ENCODE peak calls at places on chromosomes 6 and 20, in four cellular contexts. Q is activated B cell treated with CpG ODN at 0.5 μM for 24 hours, V is sciatic nerve, M is mucosa of descending colon. H is an unnamed sample.

GRCh38 chr6:94658929-94659328 is 918.4 kb upstream of the MANEA start:
- DNase-seq in Q (no peak), V (no peak), M (no peak), H (no peak)

GRCh38 chr20:23647346-23647745 is 9.6 kb upstream of the CST3 start:
- DNase-seq in Q (no peak), V (no peak), M (no peak), H (no peak)

GRCh38 chr6:146551545-146551944 is 7.9 kb downstream of the RAB32 start:
- DNase-seq in Q (no peak), V (no peak), M (no peak), H (no peak)

GRCh38 chr6:89347825-89348224 is 4.7 kb downstream of the UBE2J1 start:
- DNase-seq in Q (no peak), V (no peak), M (no peak), H (no peak)

GRCh38 chr20:33093582-33093981 is 14.1 kb downstream of the BPIFB4 start:
- DNase-seq in Q (no peak), V (no peak), M (no peak), H (no peak)

GRCh38 chr6:162728177-162728571 is 400 bp downstream of the PACRG start:
- DNase-seq in Q (no peak), V (no peak), M (no peak), H (no peak)

GRCh38 chr6:160505970-160506369 is 157.8 kb downstream of the SLC22A3 start:
- DNase-seq in Q (no peak), V (no peak), M (no peak), H (no peak)

GRCh38 chr6:15171026-15171425 is 74.8 kb upstream of the JARID2 start:
- DNase-seq in Q (no peak), V (no peak), M (no peak), H (no peak)

GRCh38 chr6:137883400-137883888 is 16.4 kb downstream of the TNFAIP3 start:
- DNase-seq in Q (no peak), V (no peak), M (no peak), H (peak)

GRCh38 chr6:25889877-25890853 is 16.1 kb upstream of the SLC17A3 start:
- DNase-seq in Q (no peak), V (no peak), M (no peak), H (no peak)

GRCh38 chr20:24657211-24657610 is 187.8 kb downstream of the SYNDIG1 start:
- DNase-seq in Q (no peak), V (no peak), M (no peak), H (no peak)

GRCh38 chr6:82705579-82705978 is 342.0 kb downstream of the TPBG start:
- DNase-seq in Q (no peak), V (no peak), M (no peak), H (no peak)

GRCh38 chr20:24309596-24309995 is 159.8 kb upstream of the SYNDIG1 start:
- DNase-seq in Q (no peak), V (no peak), M (no peak), H (no peak)

GRCh38 chr6:3341467-3341866 is 82.7 kb downstream of the PSMG4 start:
- DNase-seq in Q (no peak), V (no peak), M (no peak), H (no peak)

GRCh38 chr20:7673841-7674240 is 266.4 kb downstream of the HAO1 start:
- DNase-seq in Q (no peak), V (no peak), M (no peak), H (no peak)

GRCh38 chr6:152821525-152821924 is 70.9 kb downstream of the VIP start:
- DNase-seq in Q (no peak), V (no peak), M (no peak), H (no peak)

GRCh38 chr6:88982720-88983119 is 19.3 kb upstream of the RNGTT start:
- DNase-seq in Q (no peak), V (no peak), M (no peak), H (no peak)

GRCh38 chr6:30884521-30885480 is 482 bp downstream of the DDR1 start:
- DNase-seq in Q (peak), V (peak), M (peak), H (peak)

GRCh38 chr20:46027245-46027853 is 1.7 kb upstream of the SLC12A5 start:
- DNase-seq in Q (no peak), V (no peak), M (no peak), H (no peak)

GRCh38 chr6:63923139-63923739 is 287.6 kb downstream of the PHF3 start:
- DNase-seq in Q (no peak), V (no peak), M (no peak), H (no peak)

GRCh38 chr6:134376785-134377184 is 58.9 kb upstream of the SGK1 start:
- DNase-seq in Q (no peak), V (no peak), M (no peak), H (no peak)

GRCh38 chr6:165091121-165091785 is 218.2 kb downstream of the C6orf118 start:
- DNase-seq in Q (no peak), V (no peak), M (no peak), H (no peak)

GRCh38 chr6:41922154-41922553 is 855 bp downstream of the BYSL start:
- DNase-seq in Q (no peak), V (no peak), M (no peak), H (no peak)

GRCh38 chr6:137415127-137415833 is 78.9 kb downstream of the OLIG3 start:
- DNase-seq in Q (peak), V (peak), M (no peak), H (peak)

GRCh38 chr6:16800942-16801341 is 39.7 kb upstream of the ATXN1 start:
- DNase-seq in Q (no peak), V (no peak), M (no peak), H (no peak)

GRCh38 chr20:46058656-46059281 is 29.8 kb downstream of the SLC12A5 start:
- DNase-seq in Q (no peak), V (no peak), M (no peak), H (peak)

GRCh38 chr6:146420255-146420654 is 123.4 kb upstream of the RAB32 start:
- DNase-seq in Q (no peak), V (no peak), M (no peak), H (no peak)

GRCh38 chr6:21634582-21634981 is 41.0 kb downstream of the SOX4 start:
- DNase-seq in Q (no peak), V (no peak), M (no peak), H (no peak)

GRCh38 chr6:66861007-66861541 is 1154.0 kb upstream of the EYS start:
- DNase-seq in Q (no peak), V (no peak), M (no peak), H (no peak)

H was measured in upper lobe of left lung.